ENCODE peak calls at places on chromosomes 1 and 21, in five cellular contexts. G is MM.1S, H is fibroblast of lung, S is breast epithelium, M is right lobe of liver. A is an unnamed sample.

GRCh38 chr1:7046314-7046713 is 261.1 kb downstream of the CAMTA1 start:
- DNase-seq in G (no peak), H (peak; percentile 92), S (no peak), M (no peak), A (no peak)

GRCh38 chr1:63557365-63557987 is 34.2 kb downstream of the EFCAB7 start:
- DNase-seq in G (peak; percentile 54), H (peak; percentile 20), S (no peak), M (no peak), A (no peak)

GRCh38 chr1:150778409-150778808 is 12.8 kb upstream of the CTSS start:
- DNase-seq in G (no peak), H (peak; percentile 19), S (no peak), M (no peak), A (no peak)

GRCh38 chr1:152185544-152186391 is 26.7 kb upstream of the RPTN start:
- DNase-seq in G (peak; percentile 74), H (peak; percentile 61), S (peak; percentile 41), M (no peak), A (peak; percentile 10)

GRCh38 chr1:6208723-6209660 is 3.1 kb downstream of the RNF207 start:
- DNase-seq in G (no peak), H (peak; percentile 50), S (no peak), M (no peak), A (peak; percentile 73)

GRCh38 chr1:12549106-12549459 is 68.9 kb downstream of the DHRS3 start:
- DNase-seq in G (no peak), H (no peak), S (no peak), M (no peak), A (no peak)

GRCh38 chr1:222749927-222750326 is 12.9 kb downstream of the FAM177B start:
- DNase-seq in G (no peak), H (no peak), S (no peak), M (no peak), A (no peak)

GRCh38 chr1:19949016-19949415 is 25.6 kb upstream of the PLA2G2E start:
- DNase-seq in G (no peak), H (peak; percentile 88), S (no peak), M (no peak), A (no peak)

GRCh38 chr21:39182016-39182415 is 1.2 kb downstream of the PSMG1 start:
- DNase-seq in G (peak; percentile 58), H (no peak), S (no peak), M (no peak), A (no peak)

GRCh38 chr1:236063919-236064673 is 794 bp downstream of the NID1 start:
- DNase-seq in G (no peak), H (peak; percentile 68), S (peak; percentile 26), M (peak; percentile 83), A (peak; percentile 53)

GRCh38 chr1:9874412-9874811 is 35.7 kb downstream of the CTNNBIP1 start:
- DNase-seq in G (no peak), H (no peak), S (no peak), M (no peak), A (no peak)

GRCh38 chr1:187070076-187070475 is 241.3 kb downstream of the PLA2G4A start:
- DNase-seq in G (no peak), H (peak; percentile 34), S (no peak), M (no peak), A (no peak)

GRCh38 chr1:243513726-243514491 is 258.1 kb downstream of the SDCCAG8 start:
- DNase-seq in G (peak; percentile 71), H (peak; percentile 86), S (no peak), M (no peak), A (no peak)

GRCh38 chr1:247681288-247681897 is 1.9 kb upstream of the OR13G1 start:
- DNase-seq in G (peak; percentile 73), H (peak; percentile 4), S (no peak), M (no peak), A (no peak)

GRCh38 chr1:156571959-156572662 is at the start of gene IQGAP3:
- DNase-seq in G (peak; percentile 94), H (peak; percentile 72), S (peak; percentile 77), M (peak; percentile 85), A (peak; percentile 75)

GRCh38 chr1:183670169-183670568 is 17.1 kb upstream of the APOBEC4 start:
- DNase-seq in G (no peak), H (no peak), S (no peak), M (no peak), A (no peak)
- TF ChIP-seq CTCF in G (peak; percentile 33), H (no peak), S (no peak), M (no peak), A (no peak)

GRCh38 chr1:240597153-240597745 is 14.7 kb downstream of the GREM2 start:
- DNase-seq in G (no peak), H (peak; percentile 36), S (no peak), M (no peak), A (no peak)
- H3K4me3 ChIP-seq in G (no peak overlapping the region), H (peak overlapping the region; percentile 22), S (peak overlapping the region; percentile 27), M (peak overlapping the region; percentile 36), A (no peak overlapping the region)

DNA sequence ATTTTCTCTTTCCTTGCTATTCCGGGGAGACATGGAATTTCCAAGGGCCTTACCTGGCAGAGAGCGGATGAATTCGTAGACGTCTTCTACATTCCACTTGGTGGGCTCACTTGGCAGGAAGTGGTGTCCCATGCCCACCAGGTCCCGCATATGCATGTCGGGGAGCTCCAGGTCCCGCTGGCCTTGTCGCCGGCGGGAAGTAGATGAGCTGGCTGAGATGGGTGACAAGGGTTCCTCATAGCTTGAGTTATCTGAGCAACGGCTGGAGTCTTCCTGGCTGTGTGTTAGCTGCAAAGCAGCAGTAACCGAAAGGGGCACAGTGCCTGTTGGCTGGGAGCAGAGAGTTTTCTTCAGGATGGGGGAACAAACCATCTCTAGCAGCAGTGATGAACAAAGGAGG is 7.9 kb upstream of the A3GALT2 start:
- DNase-seq in G (no peak), H (no peak), S (no peak), M (no peak), A (no peak)
- H3K36me3 ChIP-seq in G (no peaks in the 10 kb centered on the region), H (peaks cover 64% of the 10 kb centered on the region), S (peaks cover 21% of the 10 kb centered on the region), M (peaks cover 97% of the 10 kb centered on the region), A (peaks cover 22% of the 10 kb centered on the region)

GRCh38 chr1:204308023-204308628 is 51.6 kb downstream of the PLEKHA6 start:
- DNase-seq in G (no peak), H (no peak), S (no peak), M (no peak), A (no peak)

GRCh38 chr1:204306076-204306475 is 53.7 kb downstream of the PLEKHA6 start:
- DNase-seq in G (no peak), H (no peak), S (no peak), M (no peak), A (no peak)

GRCh38 chr1:204302769-204303168 is 57.0 kb downstream of the PLEKHA6 start:
- DNase-seq in G (no peak), H (no peak), S (no peak), M (no peak), A (no peak)

GRCh38 chr1:204304067-204304466 is 55.7 kb downstream of the PLEKHA6 start:
- DNase-seq in G (no peak), H (no peak), S (no peak), M (no peak), A (no peak)

DNA sequence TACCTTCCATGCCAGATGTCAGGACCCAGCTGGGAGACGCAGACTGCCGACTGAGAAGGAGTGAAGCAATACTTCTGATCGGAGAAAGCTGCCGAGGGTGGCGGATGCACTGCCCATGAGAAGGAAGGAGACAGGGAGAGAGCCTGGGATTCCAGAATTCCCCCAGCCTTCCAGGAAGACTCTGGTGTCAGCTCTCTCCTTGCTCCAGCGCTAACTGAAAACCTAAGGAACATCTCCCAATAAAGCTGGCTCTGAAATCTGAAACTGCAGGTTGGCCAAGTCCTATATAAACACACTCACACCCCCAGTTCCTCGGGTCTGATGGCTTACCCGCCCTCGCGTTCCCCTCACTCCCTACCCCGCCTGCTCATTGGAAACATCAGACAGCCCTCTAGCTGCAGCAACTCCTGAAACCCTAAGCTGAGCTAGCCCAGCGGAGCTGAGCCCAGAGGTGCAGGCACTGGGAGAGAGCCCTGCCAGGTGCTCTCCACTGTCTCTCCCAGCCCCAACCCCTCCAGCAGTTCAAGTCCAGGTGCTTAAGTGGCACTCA is 52.3 kb downstream of the PLEKHA6 start:
- DNase-seq in G (no peak), H (peak; percentile 19), S (no peak), M (no peak), A (no peak)
- TF ChIP-seq CTCF in G (no peak), H (peak; percentile 43), S (no peak), M (no peak), A (no peak)

DNA sequence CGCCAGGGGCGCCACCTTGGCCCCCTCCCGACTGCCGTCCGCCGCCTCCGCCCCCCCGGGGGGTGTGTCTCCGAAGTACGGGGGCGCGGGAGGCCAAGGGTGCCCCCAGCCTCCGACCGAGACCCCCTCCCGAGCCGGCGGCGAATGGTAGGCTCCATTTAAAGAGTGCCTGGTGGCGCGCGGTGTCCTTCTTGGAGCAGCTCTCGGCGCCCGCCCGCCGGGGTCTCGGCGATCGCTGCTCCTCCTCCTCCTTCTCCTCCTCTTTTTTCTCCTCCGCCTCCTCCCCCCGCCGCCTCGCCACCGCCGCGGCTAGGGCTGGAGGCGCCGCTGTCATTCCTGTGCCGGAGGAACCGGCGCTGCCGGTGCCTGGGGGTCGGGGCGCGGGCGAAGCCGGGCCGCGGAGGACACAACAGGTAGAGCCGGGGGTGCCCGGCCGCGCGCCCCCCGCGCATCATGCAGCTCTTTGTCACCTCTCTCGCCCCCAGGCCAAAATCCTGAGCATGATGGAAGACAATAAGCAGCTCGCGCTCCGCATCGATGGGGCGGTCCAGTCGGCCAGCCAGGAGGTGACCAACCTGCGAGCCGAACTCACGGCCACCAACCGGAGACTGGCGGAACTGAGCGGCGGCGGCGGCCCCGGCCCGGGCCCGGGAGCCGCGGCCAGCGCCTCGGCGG is at the start of gene KAZN:
- DNase-seq in G (no peak), H (no peak), S (peak; percentile 27), M (no peak), A (peak; percentile 54)
- H3K4me3 ChIP-seq in G (no peak within 1 kb of the TSS), H (peak within 1 kb of the TSS; percentile 51), S (peak within 1 kb of the TSS; percentile 80), M (no peak within 1 kb of the TSS), A (peak within 1 kb of the TSS; percentile 50)

DNA sequence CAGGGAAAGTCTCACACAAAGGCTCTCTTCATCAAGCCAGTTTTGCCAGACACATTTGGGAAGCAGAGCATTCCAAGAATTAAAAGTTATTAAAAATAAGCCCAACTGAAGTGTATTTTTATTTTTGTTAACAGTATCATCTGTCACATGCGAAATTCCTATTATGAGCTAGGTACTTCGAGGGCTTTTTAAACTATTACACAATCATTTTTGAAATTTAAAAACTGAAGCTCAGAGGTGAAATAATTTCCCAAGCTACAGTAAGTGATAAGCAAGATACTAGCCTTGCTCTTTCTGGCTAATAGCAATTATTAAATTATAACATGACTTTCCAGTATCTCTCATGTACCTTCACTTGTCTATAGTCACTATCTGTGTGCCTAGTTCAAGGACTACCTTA is 12.0 kb upstream of the NRAS start:
- DNase-seq in G (no peak), H (no peak), S (no peak), M (no peak), A (no peak)
- H3K36me3 ChIP-seq in G (peaks cover 2% of the 10 kb centered on the region), H (peaks cover 6% of the 10 kb centered on the region), S (peaks cover 11% of the 10 kb centered on the region), M (peaks cover 89% of the 10 kb centered on the region), A (peaks cover 11% of the 10 kb centered on the region)

A was measured in GM06990.